ENCODE peak calls at places on chromosomes 11 and 22, in six cellular contexts. L is Right ventricle myocardium superior; P is NCI-H2081; U is astrocyte of the spinal cord; G is skeletal muscle cell; J is stimulated activated CD4-positive, alpha-beta T cell treated with anti-CD3 and anti-CD28 coated beads, Interleukin-2, amount 100 ng/mL, for 24 hours. N is an unnamed sample.
A peak's percentile ranks its signal among the peaks of the same experiment; 100 is the strongest.

GRCh38 chr11:29279716-29280115 is 737.1 kb downstream of the KCNA4 start:
- DNase-seq in J (no peak), L (no peak), P (no peak), G (no peak), U (no peak), N (no peak)

GRCh38 chr11:30143098-30143705 is 87.6 kb upstream of the FSHB start:
- DNase-seq in G (no peak), U (peak; percentile 29), J (no peak), L (no peak), P (peak; percentile 15), N (no peak)

GRCh38 chr11:126257764-126258163 is 10.9 kb downstream of the SRPRA start:
- DNase-seq in P (no peak), J (no peak), U (peak; percentile 35), L (no peak), G (no peak), N (no peak)

GRCh38 chr11:40602866-40603578 is 856.4 kb downstream of the LRRC4C start:
- DNase-seq in J (no peak), P (no peak), G (no peak), U (no peak), L (no peak), N (no peak)

GRCh38 chr22:31618057-31618456 is 44.0 kb downstream of the PISD start:
- DNase-seq in L (no peak), U (no peak), P (peak; percentile 86), J (no peak), G (no peak), N (no peak)

GRCh38 chr22:38941488-38941987 is 15.9 kb upstream of the APOBEC3A start:
- DNase-seq in L (no peak), U (no peak), P (no peak), J (peak; percentile 73), G (no peak), N (no peak)

GRCh38 chr11:72807021-72807693 is 7.1 kb upstream of the ATG16L2 start:
- DNase-seq in J (no peak), U (peak; percentile 44), L (no peak), P (no peak), G (no peak), N (no peak)

GRCh38 chr11:76837696-76838421 is 22.9 kb upstream of the ACER3 start:
- DNase-seq in P (no peak), L (no peak), G (no peak), U (no peak), J (no peak), N (no peak)

GRCh38 chr11:130932086-130932712 is 15.9 kb upstream of the SNX19 start:
- DNase-seq in L (no peak), J (no peak), G (no peak), U (no peak), P (no peak), N (no peak)

GRCh38 chr11:73412308-73412707 is 36.1 kb downstream of the RELT start:
- DNase-seq in G (no peak), L (no peak), J (no peak), U (peak; percentile 24), P (no peak), N (no peak)

GRCh38 chr22:41725510-41726110 is 26.3 kb downstream of the MEI1 start:
- DNase-seq in U (no peak), L (no peak), P (no peak), G (no peak), J (no peak), N (no peak)

GRCh38 chr11:533049-533585 is 2.3 kb downstream of the HRAS start:
- DNase-seq in U (no peak), L (no peak), J (no peak), G (no peak), P (no peak), N (no peak)

GRCh38 chr11:111454561-111455192 is 57.5 kb downstream of the BTG4 start:
- DNase-seq in P (peak; percentile 44), J (peak; percentile 75), U (peak; percentile 60), L (no peak), G (peak; percentile 28), N (no peak)

GRCh38 chr22:35900483-35901168 is 128.0 kb downstream of the RBFOX2 start:
- DNase-seq in P (no peak), U (peak; percentile 57), L (no peak), G (no peak), J (no peak), N (no peak)

GRCh38 chr22:21726650-21727049 is 8.9 kb downstream of the YPEL1 start:
- DNase-seq in G (no peak), U (no peak), P (peak; percentile 11), L (peak; percentile 27), J (peak; percentile 38), N (no peak)

GRCh38 chr22:35538801-35539321 is 1.8 kb upstream of the RASD2 start:
- DNase-seq in U (no peak), L (no peak), P (no peak), G (no peak), J (peak; percentile 59), N (no peak)

GRCh38 chr11:117731689-117732290 is 65.2 kb downstream of the DSCAML1 start:
- DNase-seq in L (no peak), G (no peak), U (no peak), P (no peak), J (no peak), N (no peak)

GRCh38 chr22:35695202-35695601 is 22.5 kb upstream of the APOL5 start:
- DNase-seq in P (no peak), G (no peak), U (no peak), J (no peak), L (no peak), N (no peak)

GRCh38 chr11:19730373-19730772 is 17.7 kb downstream of the NAV2 start:
- DNase-seq in P (no peak), U (no peak), L (peak; percentile 58), G (no peak), J (no peak), N (no peak)

GRCh38 chr11:112346586-112346985 is 85.9 kb upstream of the PLET1 start:
- DNase-seq in J (no peak), P (no peak), G (no peak), U (no peak), L (no peak), N (no peak)